ENCODE peak calls at places on chromosomes 2 and 18, in seven cellular contexts. R, X, D, H, N, V and C are unnamed samples.

GRCh38 chr2:145484443-145485086 is 964.6 kb upstream of the ZEB2 start:
- DNase-seq in R (peak; percentile 7), X (peak; percentile 70), D (no peak), H (no peak), N (no peak), V (no peak), C (no peak)

GRCh38 chr2:32627441-32627900 is 379 bp upstream of the TTC27 start:
- DNase-seq in R (no peak), X (peak; percentile 56), D (no peak), H (no peak), N (peak; percentile 64), V (no peak), C (no peak)

GRCh38 chr2:137151731-137152130 is 386.4 kb downstream of the THSD7B start:
- DNase-seq in R (no peak), X (no peak), D (no peak), H (no peak), N (no peak), V (no peak), C (no peak)

GRCh38 chr2:191115391-191115790 is 35.4 kb downstream of the STAT4 start:
- DNase-seq in R (no peak), X (no peak), D (peak; percentile 30), H (peak; percentile 34), N (peak; percentile 59), V (peak; percentile 36), C (no peak)

GRCh38 chr18:77702686-77703085 is 453.0 kb downstream of the GALR1 start:
- DNase-seq in R (no peak), X (peak; percentile 1), D (no peak), H (no peak), N (peak; percentile 45), V (no peak), C (peak; percentile 53)

GRCh38 chr2:237471457-237472186 is 15.4 kb upstream of the MLPH start:
- DNase-seq in R (peak; percentile 62), X (peak; percentile 66), D (peak; percentile 30), H (peak; percentile 11), N (peak; percentile 29), V (no peak), C (peak; percentile 43)

GRCh38 chr2:44522846-44523245 is 161.1 kb downstream of the CAMKMT start:
- DNase-seq in R (no peak), X (peak; percentile 57), D (no peak), H (no peak), N (no peak), V (no peak), C (no peak)

GRCh38 chr18:62485684-62486083 is 37.1 kb upstream of the ZCCHC2 start:
- DNase-seq in R (peak; percentile 48), X (peak; percentile 62), D (no peak), H (no peak), N (no peak), V (no peak), C (no peak)

GRCh38 chr18:26056291-26056690 is 34.1 kb downstream of the SS18 start:
- DNase-seq in R (no peak), X (peak; percentile 29), D (no peak), H (no peak), N (no peak), V (no peak), C (no peak)

GRCh38 chr2:95348609-95349567 is 51.7 kb downstream of the KCNIP3 start:
- DNase-seq in R (no peak), X (peak; percentile 60), D (no peak), H (no peak), N (no peak), V (no peak), C (no peak)

GRCh38 chr2:239927424-239927981 is 97.6 kb downstream of the NDUFA10 start:
- DNase-seq in R (peak; percentile 90), X (peak; percentile 72), D (peak; percentile 60), H (peak; percentile 55), N (peak; percentile 83), V (peak; percentile 56), C (peak; percentile 87)

GRCh38 chr18:43625582-43625981 is 348.3 kb upstream of the SYT4 start:
- DNase-seq in R (no peak), X (no peak), D (no peak), H (no peak), N (no peak), V (no peak), C (no peak)

GRCh38 chr2:132615329-132616085 is 54.5 kb downstream of the LYPD1 start:
- DNase-seq in R (no peak), X (no peak), D (no peak), H (no peak), N (no peak), V (no peak), C (no peak)